ENCODE peak calls at places on chromosomes 4 and X, in ten cellular contexts. Y is astrocyte of the spinal cord, X is Peyer's patch, V is MM.1S, D is GM12865, E is HepG2, C is cardiac fibroblast, S is H9, T is hepatocyte, B is WERI-Rb-1. W is an unnamed sample.

GRCh38 chr4:109801895-109802319 is at the start of gene CFI:
- DNase-seq in Y (peak; percentile 86), X (no peak), V (no peak), D (no peak), E (peak; percentile 95), C (peak; percentile 92), S (no peak), T (peak; percentile 64), B (no peak), W (peak; percentile 81)

GRCh38 chr4:26885912-26886274 is 25.3 kb downstream of the STIM2 start:
- DNase-seq in Y (no peak), X (peak; percentile 67), V (peak; percentile 67), D (peak; percentile 91), E (no peak), C (no peak), S (no peak), T (no peak), B (no peak), W (no peak)

GRCh38 chr4:138538743-138539142 is 296.6 kb upstream of the SLC7A11 start:
- DNase-seq in Y (no peak), X (no peak), V (no peak), D (no peak), E (no peak), C (no peak), S (no peak), T (no peak), B (no peak), W (no peak)

GRCh38 chr4:119728692-119729593 is 100.3 kb upstream of the PDE5A start:
- DNase-seq in Y (peak; percentile 48), X (no peak), V (no peak), D (no peak), E (no peak), C (no peak), S (no peak), T (no peak), B (no peak), W (peak; percentile 12)

GRCh38 chr4:184752496-184753275 is 18.8 kb upstream of the CENPU start:
- DNase-seq in Y (no peak), X (no peak), V (no peak), D (no peak), E (no peak), C (no peak), S (no peak), T (no peak), B (no peak), W (no peak)

GRCh38 chr4:110620352-110621327 is 2.2 kb downstream of the PITX2 start:
- DNase-seq in Y (no peak), X (no peak), V (no peak), D (peak; percentile 21), E (no peak), C (no peak), S (peak; percentile 89), T (peak; percentile 76), B (peak; percentile 85), W (no peak)

GRCh38 chr4:93775551-93775950 is 53.0 kb upstream of the ATOH1 start:
- DNase-seq in Y (no peak), X (no peak), V (no peak), D (no peak), E (no peak), C (no peak), S (no peak), T (no peak), B (no peak), W (no peak)

GRCh38 chr4:126448093-126448820 is 1133.5 kb downstream of the FAT4 start:
- DNase-seq in Y (no peak), X (no peak), V (no peak), D (no peak), E (no peak), C (no peak), S (no peak), T (no peak), B (no peak), W (no peak)

GRCh38 chrX:109843963-109844751 is 111.1 kb upstream of the ACSL4 start:
- DNase-seq in Y (no peak), X (no peak), V (no peak), D (peak; percentile 41), E (no peak), C (no peak), S (no peak), T (no peak), B (no peak), W (no peak)

GRCh38 chr4:173362666-173363065 is 8.1 kb upstream of the SAP30 start:
- DNase-seq in Y (no peak), X (no peak), V (no peak), D (no peak), E (no peak), C (no peak), S (no peak), T (no peak), B (no peak), W (no peak)

GRCh38 chrX:123648028-123648810 is 84.6 kb downstream of the THOC2 start:
- DNase-seq in Y (peak; percentile 78), X (no peak), V (no peak), D (peak; percentile 3), E (peak; percentile 81), C (peak; percentile 62), S (peak; percentile 81), T (peak; percentile 83), B (no peak), W (no peak)

GRCh38 chr4:147778942-147779341 is 47.1 kb downstream of the ARHGAP10 start:
- DNase-seq in Y (no peak), X (no peak), V (peak; percentile 61), D (peak; percentile 98), E (no peak), C (no peak), S (no peak), T (no peak), B (no peak), W (no peak)

GRCh38 chr4:185020863-185021761 is 2.8 kb downstream of the HELT start:
- DNase-seq in Y (no peak), X (no peak), V (no peak), D (no peak), E (no peak), C (no peak), S (no peak), T (no peak), B (no peak), W (no peak)

GRCh38 chrX:41275661-41276609 is 58.0 kb upstream of the DDX3X start:
- DNase-seq in Y (peak; percentile 46), X (peak; percentile 57), V (peak; percentile 16), D (peak; percentile 50), E (peak; percentile 21), C (peak; percentile 74), S (peak; percentile 69), T (peak; percentile 76), B (peak; percentile 90), W (peak; percentile 57)

GRCh38 chrX:104270916-104271512 is 16.3 kb upstream of the ESX1 start:
- DNase-seq in Y (peak; percentile 36), X (no peak), V (no peak), D (peak; percentile 11), E (peak; percentile 1), C (peak; percentile 45), S (peak; percentile 53), T (peak; percentile 38), B (peak; percentile 36), W (peak; percentile 68)

DNA sequence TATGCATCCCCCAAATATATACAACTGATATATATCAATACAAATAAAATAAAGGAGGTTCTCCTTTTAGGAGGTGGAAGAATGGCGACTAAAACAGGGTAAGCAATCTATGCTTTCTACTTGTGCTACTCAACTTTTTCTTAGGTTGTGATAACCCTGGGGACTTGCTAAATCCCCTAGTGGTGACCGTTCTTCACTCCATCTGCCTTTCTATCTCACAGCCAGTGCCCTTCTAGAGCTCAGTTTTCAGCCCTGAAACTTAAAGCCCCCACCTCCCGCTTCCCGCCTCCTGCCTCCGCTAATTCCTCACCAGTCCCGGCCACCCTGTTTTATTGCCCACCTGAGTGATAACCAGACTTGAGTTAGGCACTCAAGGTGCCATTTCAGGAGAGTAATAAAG is 15.5 kb upstream of the ESX1 start:
- DNase-seq in Y (no peak), X (no peak), V (no peak), D (no peak), E (no peak), C (no peak), S (no peak), T (no peak), B (no peak), W (no peak)
- TF ChIP-seq CTCF in Y (no peak), X (no peak), V (no peak), D (no peak), E (no peak), C (no peak), S (peak; percentile 40), T (no peak), B (no peak), W (no peak)

GRCh38 chrX:5425119-5425518 is 803.5 kb downstream of the NLGN4X start:
- DNase-seq in Y (no peak), X (no peak), V (no peak), D (no peak), E (no peak), C (no peak), S (no peak), T (no peak), B (no peak), W (no peak)
- TF ChIP-seq CTCF in Y (no peak), X (no peak), V (no peak), D (no peak), E (no peak), C (no peak), S (no peak), T (no peak), B (no peak), W (no peak)

DNA sequence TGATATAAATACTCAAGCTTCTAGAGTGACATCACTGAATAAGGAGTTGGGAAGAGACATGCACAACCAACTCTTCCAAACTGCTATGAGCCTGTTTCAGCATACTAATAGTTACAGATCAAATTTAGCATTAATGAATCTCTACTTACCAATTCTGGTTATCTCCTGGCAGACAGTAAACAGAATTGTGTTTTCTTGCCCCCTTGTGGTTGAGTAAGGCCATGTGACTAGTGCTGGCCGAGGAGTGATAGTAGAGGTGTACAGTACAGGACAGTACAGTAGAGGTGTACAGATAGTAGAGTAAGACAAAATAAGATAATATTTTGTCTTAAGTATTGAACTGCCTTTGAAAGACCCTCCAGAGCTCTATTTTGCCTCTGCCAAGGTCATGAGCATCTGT is 681.4 kb downstream of the GABRG1 start:
- DNase-seq in Y (peak; percentile 18), X (no peak), V (peak; percentile 46), D (peak; percentile 46), E (no peak), C (peak; percentile 24), S (no peak), T (peak; percentile 34), B (peak; percentile 48), W (peak; percentile 63)
- TF ChIP-seq CTCF in Y (peak; percentile 34), X (no peak), V (peak; percentile 62), D (peak; percentile 44), E (peak; percentile 14), C (peak; percentile 13), S (peak; percentile 70), T (peak; percentile 56), B (peak; percentile 53), W (peak; percentile 44)

DNA sequence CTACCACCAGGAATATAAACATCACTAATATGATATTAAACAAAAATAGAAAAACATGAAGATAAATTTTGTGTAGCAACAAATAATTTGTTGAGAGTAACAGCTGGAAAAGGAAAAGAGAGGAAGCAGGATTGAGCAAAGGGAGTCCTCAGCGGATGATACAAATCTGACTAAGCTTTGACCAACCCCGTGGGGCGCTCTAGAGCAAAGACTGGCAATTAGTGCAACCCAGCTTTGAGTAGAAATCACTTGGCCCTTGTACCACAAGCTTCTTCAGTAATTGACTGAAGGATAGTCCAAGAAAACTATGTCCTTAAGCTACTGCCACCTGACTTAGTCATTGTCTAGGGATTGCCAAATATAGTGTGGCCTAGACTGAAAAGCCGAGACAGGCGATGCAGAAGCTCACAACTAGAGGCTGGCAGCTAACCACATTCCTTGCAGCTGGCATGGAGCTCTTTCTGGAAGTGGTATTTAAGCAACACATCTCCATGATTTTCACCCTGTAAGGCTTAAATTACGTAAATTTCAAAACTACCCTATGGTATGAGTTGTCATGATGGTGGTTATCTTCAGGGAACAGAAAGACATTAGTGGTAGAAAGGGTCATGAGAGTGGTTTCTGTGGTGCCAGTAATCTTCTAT is 396.0 kb downstream of the PDGFC start:
- DNase-seq in Y (peak; percentile 72), X (no peak), V (no peak), D (no peak), E (no peak), C (peak; percentile 73), S (peak; percentile 52), T (no peak), B (no peak), W (peak; percentile 86)
- TF ChIP-seq CTCF in Y (peak; percentile 5), X (no peak), V (no peak), D (peak; percentile 9), E (peak; percentile 21), C (no peak), S (peak; percentile 63), T (no peak), B (no peak), W (peak; percentile 16)